ENCODE peak calls at places on chromosomes 2 and 18, in five cellular contexts. E is heart left ventricle, U is IMR-90, K is cardiac muscle cell, F is epithelial cell of prostate. B is an unnamed sample.

GRCh38 chr2:191593622-191594416 is 84.1 kb upstream of the NABP1 start:
- DNase-seq in E (no peak), U (peak), K (no peak), F (peak), B (no peak)

GRCh38 chr2:19607931-19608762 is 249.7 kb upstream of the OSR1 start:
- DNase-seq in E (no peak), U (peak), K (no peak), F (no peak), B (no peak)

GRCh38 chr18:75504469-75504868 is 77.0 kb upstream of the SMIM21 start:
- DNase-seq in E (no peak), U (no peak), K (no peak), F (no peak), B (no peak)

GRCh38 chr2:218782529-218782845 is 540 bp downstream of the CYP27A1 start:
- DNase-seq in E (no peak), U (no peak), K (peak), F (no peak), B (peak)

GRCh38 chr18:8252371-8252770 is 356.9 kb upstream of the RAB12 start:
- DNase-seq in E (no peak), U (peak), K (no peak), F (no peak), B (no peak)

GRCh38 chr2:226031962-226032441 is 632.5 kb downstream of the NYAP2 start:
- DNase-seq in E (no peak), U (peak), K (peak), F (no peak), B (no peak)

GRCh38 chr2:35606394-35606793 is 749.2 kb upstream of the CRIM1 start:
- DNase-seq in E (no peak), U (no peak), K (no peak), F (no peak), B (no peak)

GRCh38 chr18:10490401-10491289 is 35.2 kb upstream of the NAPG start:
- DNase-seq in E (no peak), U (no peak), K (peak), F (no peak), B (peak)

GRCh38 chr2:12684471-12684936 is 32.2 kb upstream of the TRIB2 start:
- DNase-seq in E (no peak), U (peak), K (no peak), F (peak), B (no peak)

GRCh38 chr2:168534926-168535325 is 78.9 kb downstream of the CERS6 start:
- DNase-seq in E (no peak), U (no peak), K (no peak), F (no peak), B (no peak)

GRCh38 chr2:136377423-136378382 is 259.8 kb upstream of the CXCR4 start:
- DNase-seq in E (no peak), U (no peak), K (no peak), F (no peak), B (no peak)

GRCh38 chr2:119011162-119011909 is 69.3 kb downstream of the MARCO start:
- DNase-seq in E (peak), U (peak), K (peak), F (no peak), B (peak)

GRCh38 chr2:7012141-7012809 is 95.1 kb downstream of the RNF144A start:
- DNase-seq in E (no peak), U (no peak), K (peak), F (no peak), B (no peak)

GRCh38 chr18:70148539-70148938 is 56.9 kb downstream of the RTTN start:
- DNase-seq in E (no peak), U (no peak), K (no peak), F (no peak), B (no peak)

GRCh38 chr2:79512442-79513401 is at the start of gene CTNNA2:
- DNase-seq in E (peak), U (no peak), K (peak), F (no peak), B (peak)

GRCh38 chr2:69438580-69438979 is 1.3 kb upstream of the NFU1 start:
- DNase-seq in E (no peak), U (no peak), K (no peak), F (no peak), B (no peak)
- H3K27ac ChIP-seq in E (peak), U (no peak), K (no peak), F (peak), B (peak)

DNA sequence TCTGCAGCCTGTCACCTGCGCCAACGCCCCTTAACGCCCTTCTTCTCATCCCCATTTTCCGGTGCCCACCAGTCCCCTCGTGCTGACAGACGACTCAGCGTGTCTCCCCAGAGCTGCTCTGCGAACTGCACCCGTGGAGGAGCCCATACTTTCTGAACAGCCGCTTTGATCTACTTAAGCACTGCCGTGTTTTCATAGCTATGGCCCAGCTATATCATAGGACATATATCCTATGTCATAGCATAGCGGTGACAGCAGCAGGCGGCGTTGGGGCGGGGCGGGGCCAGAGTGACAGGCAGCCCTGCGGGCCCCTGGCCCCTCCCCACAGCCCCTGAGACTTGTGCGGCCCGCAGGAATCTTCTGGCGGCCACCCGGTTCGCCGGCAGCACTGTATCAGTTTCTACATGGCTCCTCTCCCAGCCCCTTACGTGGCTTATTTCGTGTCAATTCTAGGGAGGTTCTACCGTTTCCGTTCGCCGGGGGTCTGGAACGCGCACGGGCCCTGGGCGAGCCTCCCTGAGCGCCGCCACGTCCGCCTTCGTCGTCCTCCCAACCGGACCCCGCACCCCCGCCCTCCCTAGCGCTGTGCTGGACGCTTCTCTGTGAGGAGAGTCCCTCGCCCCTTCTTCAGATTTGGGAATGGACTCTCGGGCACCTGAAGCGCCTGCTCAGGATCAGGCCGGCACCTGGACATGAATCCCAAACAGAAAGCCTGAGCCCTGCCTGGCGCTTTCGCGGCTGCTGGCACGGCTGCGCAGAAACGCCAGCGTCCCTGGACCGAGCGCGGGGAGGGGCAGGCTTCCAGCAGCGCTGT is 35.4 kb downstream of the PTPN18 start:
- DNase-seq in E (peak), U (peak), K (peak), F (no peak), B (peak)
- H3K27ac ChIP-seq in E (peak), U (peak), K (peak), F (peak), B (peak)

GRCh38 chr2:235729182-235729929 is 235.5 kb downstream of the AGAP1 start:
- DNase-seq in E (no peak), U (no peak), K (no peak), F (no peak), B (no peak)
- H3K27ac ChIP-seq in E (no peak), U (no peak), K (no peak), F (no peak), B (no peak)

DNA sequence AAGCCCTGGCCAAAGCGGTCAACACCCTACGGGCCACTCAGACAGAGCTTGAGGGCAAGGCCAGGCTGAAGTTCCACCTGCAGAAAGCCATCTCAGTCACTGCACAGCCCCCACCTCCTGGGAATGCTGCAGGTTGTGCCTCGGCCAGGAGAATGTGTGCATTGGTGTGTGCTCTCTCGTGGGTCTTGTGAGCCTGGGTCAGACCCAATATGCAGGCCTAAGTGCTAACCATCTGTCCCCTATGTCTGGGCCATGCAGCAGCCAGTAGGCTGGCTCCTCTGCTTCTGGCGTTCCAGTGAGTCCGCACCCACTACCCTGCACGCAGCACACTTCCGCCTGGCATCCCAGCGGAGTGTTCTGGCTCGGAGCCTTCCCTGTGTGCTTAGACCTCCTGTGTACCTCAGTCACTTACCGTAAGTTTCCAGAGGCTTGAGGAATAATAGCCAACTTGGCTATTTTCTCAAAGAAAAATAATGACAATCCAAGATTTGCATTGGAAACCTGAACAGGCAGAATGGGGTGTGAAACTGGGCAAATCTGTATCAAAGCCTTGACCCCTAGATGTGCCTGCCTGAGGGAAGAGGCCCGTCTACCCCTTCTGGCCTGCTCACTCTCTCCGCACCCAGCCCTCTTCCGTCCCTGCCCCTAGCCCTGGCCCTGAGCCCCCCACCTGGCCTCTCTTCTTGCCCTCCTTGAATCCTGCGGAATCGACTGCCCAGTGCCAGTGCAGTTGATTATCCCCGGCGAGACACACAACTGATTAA is 7.2 kb downstream of the SIX3 start:
- DNase-seq in E (no peak), U (no peak), K (no peak), F (no peak), B (no peak)
- H3K27ac ChIP-seq in E (no peak), U (no peak), K (no peak), F (no peak), B (no peak)

GRCh38 chr2:200609027-200609614 is 23.3 kb downstream of the AOX1 start:
- DNase-seq in E (no peak), U (peak), K (no peak), F (no peak), B (no peak)
- H3K27ac ChIP-seq in E (no peak), U (peak), K (no peak), F (peak), B (no peak)